ENCODE peak calls at places on chromosomes 12 and 14, in four cellular contexts. P, A, K and N are unnamed samples.

GRCh38 chr14:104723651-104724406 is at the start of gene ADSS1:
- DNase-seq in P (no peak), A (peak; percentile 79), K (peak; percentile 78), N (no peak)

GRCh38 chr12:76457818-76458217 is 101.8 kb downstream of the OSBPL8 start:
- DNase-seq in P (no peak), A (no peak), K (no peak), N (no peak)

GRCh38 chr14:51019089-51019488 is 74.8 kb upstream of the PYGL start:
- DNase-seq in P (no peak), A (no peak), K (no peak), N (no peak)

GRCh38 chr14:71261206-71261605 is 353.9 kb downstream of the PCNX1 start:
- DNase-seq in P (peak; percentile 67), A (no peak), K (no peak), N (no peak)

GRCh38 chr12:3311027-3311402 is 180.0 kb upstream of the PRMT8 start:
- DNase-seq in P (no peak), A (peak; percentile 11), K (no peak), N (no peak)

GRCh38 chr14:29927596-29928341 is at the start of gene PRKD1:
- DNase-seq in P (peak; percentile 7), A (peak; percentile 33), K (peak; percentile 73), N (no peak)

GRCh38 chr12:117098071-117098360 is 1.2 kb downstream of the TESC start:
- DNase-seq in P (no peak), A (no peak), K (no peak), N (no peak)

GRCh38 chr14:77043177-77043983 is 14.9 kb upstream of the IRF2BPL start:
- DNase-seq in P (peak; percentile 59), A (no peak), K (no peak), N (peak; percentile 90)

GRCh38 chr12:123520567-123521474 is 12.7 kb downstream of the RILPL1 start:
- DNase-seq in P (no peak), A (no peak), K (no peak), N (no peak)

GRCh38 chr14:105050551-105050897 is 14.7 kb downstream of the GPR132 start:
- DNase-seq in P (no peak), A (peak; percentile 91), K (no peak), N (no peak)

GRCh38 chr14:34043627-34044372 is 92.9 kb upstream of the EGLN3 start:
- DNase-seq in P (no peak), A (peak; percentile 46), K (peak; percentile 35), N (no peak)

GRCh38 chr12:63045020-63045860 is 105.8 kb downstream of the AVPR1A start:
- DNase-seq in P (peak; percentile 75), A (no peak), K (no peak), N (peak; percentile 78)

GRCh38 chr12:101819467-101819866 is 11.3 kb downstream of the GNPTAB start:
- DNase-seq in P (no peak), A (no peak), K (no peak), N (no peak)

GRCh38 chr14:104898195-104898558 is 26.5 kb upstream of the PLD4 start:
- DNase-seq in P (no peak), A (no peak), K (no peak), N (no peak)

GRCh38 chr12:47975036-47975620 is 11.7 kb downstream of the TMEM106C start:
- DNase-seq in P (no peak), A (no peak), K (no peak), N (no peak)

GRCh38 chr12:43742106-43742505 is 16.5 kb downstream of the PUS7L start:
- DNase-seq in P (peak; percentile 75), A (no peak), K (no peak), N (peak; percentile 46)

GRCh38 chr14:98325761-98326160 is 946.2 kb downstream of the BCL11B start:
- DNase-seq in P (no peak), A (no peak), K (no peak), N (no peak)

GRCh38 chr14:22587247-22587646 is 1.8 kb downstream of the DAD1 start:
- DNase-seq in P (no peak), A (no peak), K (no peak), N (no peak)

GRCh38 chr12:132389526-132390286 is 60.3 kb upstream of the GALNT9 start:
- DNase-seq in P (no peak), A (no peak), K (no peak), N (no peak)

GRCh38 chr14:105480807-105481801 is 5.6 kb upstream of the CRIP1 start:
- DNase-seq in P (peak; percentile 86), A (peak; percentile 93), K (peak; percentile 91), N (no peak)

GRCh38 chr12:113232787-113233585 is 11.7 kb downstream of the TPCN1 start:
- DNase-seq in P (no peak), A (no peak), K (peak; percentile 92), N (no peak)

GRCh38 chr14:92603309-92604257 is 90.0 kb downstream of the RIN3 start:
- DNase-seq in P (peak; percentile 64), A (no peak), K (peak; percentile 44), N (no peak)

GRCh38 chr12:3036901-3037600 is 40.1 kb upstream of the TSPAN9 start:
- DNase-seq in P (no peak), A (no peak), K (no peak), N (no peak)

GRCh38 chr12:81542065-81542464 is 217.1 kb downstream of the PPFIA2 start:
- DNase-seq in P (no peak), A (no peak), K (peak; percentile 33), N (no peak)

GRCh38 chr12:130743176-130743575 is 27.1 kb upstream of the RIMBP2 start:
- DNase-seq in P (no peak), A (no peak), K (no peak), N (no peak)

GRCh38 chr14:79514700-79515099 is 696.6 kb downstream of the DIO2 start:
- DNase-seq in P (peak; percentile 76), A (no peak), K (peak; percentile 2), N (peak; percentile 9)

GRCh38 chr12:601976-602699 is 61.1 kb downstream of the NINJ2 start:
- DNase-seq in P (no peak), A (no peak), K (no peak), N (no peak)

GRCh38 chr12:132617822-132618682 is 524 bp upstream of the P2RX2 start:
- DNase-seq in P (no peak), A (no peak), K (peak; percentile 76), N (no peak)

GRCh38 chr12:86139671-86140070 is 116.5 kb downstream of the MGAT4C start:
- DNase-seq in P (no peak), A (no peak), K (no peak), N (no peak)

GRCh38 chr12:108724054-108724889 is 7.0 kb downstream of the CORO1C start:
- DNase-seq in P (peak; percentile 76), A (peak; percentile 37), K (no peak), N (no peak)

GRCh38 chr14:104682107-104682593 is 7.3 kb upstream of the INF2 start:
- DNase-seq in P (no peak), A (no peak), K (peak; percentile 89), N (no peak)

GRCh38 chr14:34398024-34398423 is 64.0 kb downstream of the SPTSSA start:
- DNase-seq in P (no peak), A (no peak), K (no peak), N (no peak)

GRCh38 chr14:73723799-73724621 is 9.8 kb upstream of the PNMA1 start:
- DNase-seq in P (peak; percentile 96), A (peak; percentile 53), K (peak; percentile 35), N (peak; percentile 84)

GRCh38 chr12:27821259-27821973 is 41.4 kb upstream of the MANSC4 start:
- DNase-seq in P (peak; percentile 85), A (peak; percentile 81), K (peak; percentile 96), N (peak; percentile 27)

GRCh38 chr12:109930028-109930800 is 30.1 kb downstream of the TCHP start:
- DNase-seq in P (no peak), A (no peak), K (no peak), N (no peak)

GRCh38 chr14:100192672-100193416 is 33.4 kb upstream of the DEGS2 start:
- DNase-seq in P (peak; percentile 97), A (peak; percentile 100), K (peak; percentile 100), N (peak; percentile 66)

GRCh38 chr14:100190126-100190525 is 30.7 kb upstream of the DEGS2 start:
- DNase-seq in P (no peak), A (no peak), K (peak; percentile 71), N (no peak)

GRCh38 chr14:100191584-100192249 is 32.3 kb upstream of the DEGS2 start:
- DNase-seq in P (no peak), A (no peak), K (no peak), N (no peak)

GRCh38 chr14:100193417-100194357 is 34.2 kb upstream of the DEGS2 start:
- DNase-seq in P (no peak), A (peak; percentile 36), K (no peak), N (no peak)

GRCh38 chr14:100192250-100192671 is 32.8 kb upstream of the DEGS2 start:
- DNase-seq in P (no peak), A (peak; percentile 31), K (no peak), N (no peak)
- H3K4me3 ChIP-seq in P (peak overlapping the region; percentile 51), A (no peak overlapping the region), K (peak overlapping the region; percentile 40), N (peak overlapping the region; percentile 36)

DNA sequence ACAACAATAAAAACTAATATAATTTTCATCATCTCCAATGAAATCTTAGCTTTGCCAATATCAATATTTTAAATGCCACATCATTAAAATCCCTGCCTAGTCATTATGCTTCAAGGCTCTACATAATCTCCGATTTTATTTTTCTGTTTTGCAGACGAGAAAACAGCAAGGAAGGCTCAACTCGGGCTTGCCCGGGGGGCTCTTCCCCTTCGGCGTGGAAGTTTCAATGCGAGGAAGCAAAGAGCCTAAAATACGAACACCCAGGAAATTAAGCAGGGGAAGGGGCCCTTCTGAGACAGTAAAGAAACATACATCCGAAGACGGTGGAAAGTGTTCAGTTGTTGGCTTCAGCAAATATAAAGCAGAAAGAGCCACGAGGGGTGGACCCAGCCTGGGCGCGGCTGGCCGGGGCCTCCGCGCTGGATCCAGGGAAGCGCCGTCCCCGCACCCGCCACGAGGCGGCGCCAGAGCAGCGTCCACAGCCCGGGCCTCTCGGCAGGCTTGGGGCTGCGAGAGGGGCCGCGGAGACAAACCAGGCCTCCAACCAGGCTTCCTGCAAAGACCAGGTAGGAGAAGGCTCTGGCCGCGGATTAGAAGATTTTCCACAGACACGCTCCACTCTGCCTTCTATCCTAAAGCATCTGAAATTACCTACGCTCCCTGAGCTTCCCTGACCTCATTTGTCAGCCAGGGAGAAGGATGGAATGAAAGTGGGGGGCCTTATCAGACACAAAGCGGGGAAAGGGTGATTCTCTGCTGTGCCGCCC is 77.2 kb downstream of the SERPINA3 start:
- DNase-seq in P (peak; percentile 42), A (peak; percentile 69), K (peak; percentile 78), N (no peak)
- TF ChIP-seq CTCF in P (peak; percentile 78), A (peak; percentile 84), K (peak; percentile 87), N (peak; percentile 83)

GRCh38 chr14:102610968-102611811 is 18.7 kb downstream of the RCOR1 start:
- DNase-seq in P (no peak), A (no peak), K (no peak), N (no peak)
- H3K4me3 ChIP-seq in P (no peak overlapping the region), A (no peak overlapping the region), K (no peak overlapping the region), N (no peak overlapping the region)

GRCh38 chr12:79000501-79000900 is 135.9 kb downstream of the SYT1 start:
- DNase-seq in P (no peak), A (no peak), K (no peak), N (no peak)

GRCh38 chr12:79001404-79001803 is 136.8 kb downstream of the SYT1 start:
- DNase-seq in P (no peak), A (no peak), K (no peak), N (no peak)

GRCh38 chr12:79008591-79008990 is 144.0 kb downstream of the SYT1 start:
- DNase-seq in P (no peak), A (no peak), K (no peak), N (no peak)

DNA sequence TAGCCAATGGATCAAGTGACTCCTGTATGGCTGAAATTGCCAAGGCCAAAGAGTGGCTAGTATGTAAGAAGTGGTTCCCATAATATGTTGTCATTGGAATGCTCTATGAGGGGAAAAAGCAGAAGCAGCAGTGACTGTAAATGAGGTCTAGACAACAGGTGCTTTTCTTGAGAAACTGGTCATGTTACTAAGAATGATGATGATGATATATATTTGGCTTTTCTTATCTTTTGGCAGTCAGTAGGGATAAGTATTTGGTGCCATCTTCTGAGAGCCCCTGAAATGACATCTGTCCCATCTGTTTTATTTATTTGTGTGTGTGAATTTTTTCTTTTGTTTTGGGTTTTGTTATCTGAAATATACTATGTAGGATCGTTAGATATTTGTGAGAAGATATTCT is 141.7 kb downstream of the SYT1 start:
- DNase-seq in P (peak; percentile 2), A (no peak), K (no peak), N (no peak)
- TF ChIP-seq CTCF in P (peak; percentile 40), A (no peak), K (peak; percentile 35), N (peak; percentile 25)